ENCODE peak calls at places on chromosomes 16 and 17, in eight cellular contexts. W, O, A, D, L, B, E and K are unnamed samples.
A peak's percentile ranks its signal among the peaks of the same experiment; 100 is the strongest.

GRCh38 chr17:68509151-68510057 is 2.8 kb upstream of the PRKAR1A start:
- DNase-seq in W (no peak), L (no peak), A (peak; percentile 87), O (peak; percentile 14), B (no peak), E (no peak), D (no peak), K (peak; percentile 47)

GRCh38 chr17:77840156-77840555 is 118.3 kb upstream of the TNRC6C start:
- DNase-seq in D (no peak), B (no peak), A (no peak), E (no peak), O (no peak), W (no peak), L (no peak), K (no peak)

GRCh38 chr16:53176434-53176833 is 121.6 kb downstream of the CHD9 start:
- DNase-seq in B (no peak), E (no peak), A (no peak), W (no peak), D (no peak), O (no peak), L (no peak), K (no peak)

GRCh38 chr17:18185391-18185790 is 1.8 kb downstream of the ALKBH5 start:
- DNase-seq in B (no peak), O (peak; percentile 38), A (peak; percentile 16), E (peak; percentile 37), D (peak; percentile 55), L (no peak), W (peak; percentile 64), K (no peak)

GRCh38 chr17:50051082-50051576 is 4.8 kb upstream of the ITGA3 start:
- DNase-seq in A (no peak), E (no peak), D (no peak), L (peak; percentile 96), W (peak; percentile 86), B (no peak), O (peak; percentile 100), K (peak; percentile 15)

GRCh38 chr17:29682987-29683386 is 60.3 kb upstream of the CORO6 start:
- DNase-seq in L (no peak), O (no peak), W (no peak), D (peak; percentile 72), E (peak; percentile 64), A (no peak), B (peak; percentile 17), K (no peak)

GRCh38 chr16:25978227-25978626 is 286.5 kb downstream of the HS3ST4 start:
- DNase-seq in D (no peak), O (no peak), L (no peak), B (no peak), E (no peak), W (no peak), A (no peak), K (no peak)

GRCh38 chr16:67349172-67349571 is 22.6 kb downstream of the LRRC36 start:
- DNase-seq in O (peak; percentile 61), A (peak; percentile 67), W (peak; percentile 60), L (peak; percentile 48), D (no peak), E (peak; percentile 48), B (peak; percentile 33), K (peak; percentile 38)

GRCh38 chr17:4902540-4902939 is 358 bp downstream of the CHRNE start:
- DNase-seq in W (no peak), E (no peak), D (no peak), L (no peak), B (peak; percentile 8), A (no peak), O (no peak), K (no peak)

GRCh38 chr16:77063617-77064016 is 127.4 kb upstream of the MON1B start:
- DNase-seq in D (peak; percentile 26), W (no peak), E (no peak), O (no peak), A (no peak), L (no peak), B (no peak), K (no peak)

GRCh38 chr17:57288753-57289121 is 32.4 kb downstream of the MSI2 start:
- DNase-seq in O (no peak), W (peak; percentile 4), E (no peak), L (no peak), D (no peak), B (no peak), A (no peak), K (no peak)

GRCh38 chr16:8788578-8789172 is 8.8 kb downstream of the TMEM186 start:
- DNase-seq in W (no peak), L (no peak), A (no peak), O (no peak), D (no peak), B (no peak), E (no peak), K (no peak)

GRCh38 chr17:76137351-76138233 is 3.5 kb downstream of the FOXJ1 start:
- DNase-seq in E (peak; percentile 30), B (peak; percentile 51), O (no peak), W (no peak), L (no peak), A (no peak), D (peak; percentile 65), K (no peak)

GRCh38 chr16:90057738-90058173 is 19.4 kb downstream of the PRDM7 start:
- DNase-seq in D (no peak), A (no peak), L (peak; percentile 28), W (peak; percentile 84), O (peak; percentile 26), E (no peak), B (no peak), K (no peak)

GRCh38 chr17:45131616-45132301 is 556 bp downstream of the PLCD3 start:
- DNase-seq in W (peak; percentile 56), A (peak; percentile 63), O (peak; percentile 59), L (no peak), E (peak; percentile 86), B (peak; percentile 87), D (peak; percentile 82), K (no peak)

GRCh38 chr16:2019500-2019899 is at the start of gene NPW:
- DNase-seq in A (peak; percentile 16), B (peak; percentile 68), L (no peak), D (peak; percentile 56), O (no peak), W (peak; percentile 23), E (peak; percentile 68), K (no peak)

GRCh38 chr17:33012522-33013033 is 20.9 kb downstream of the SPACA3 start:
- DNase-seq in A (no peak), O (peak; percentile 85), W (peak; percentile 97), B (no peak), E (no peak), L (no peak), D (no peak), K (no peak)

GRCh38 chr17:47203984-47204721 is 5.0 kb upstream of the MYL4 start:
- DNase-seq in A (peak; percentile 87), E (no peak), B (no peak), O (no peak), D (no peak), L (no peak), W (peak; percentile 83), K (peak; percentile 53)

GRCh38 chr17:50414808-50415207 is 11.2 kb upstream of the ACSF2 start:
- DNase-seq in E (no peak), A (no peak), O (peak; percentile 68), W (peak; percentile 8), B (no peak), D (no peak), L (no peak), K (no peak)

DNA sequence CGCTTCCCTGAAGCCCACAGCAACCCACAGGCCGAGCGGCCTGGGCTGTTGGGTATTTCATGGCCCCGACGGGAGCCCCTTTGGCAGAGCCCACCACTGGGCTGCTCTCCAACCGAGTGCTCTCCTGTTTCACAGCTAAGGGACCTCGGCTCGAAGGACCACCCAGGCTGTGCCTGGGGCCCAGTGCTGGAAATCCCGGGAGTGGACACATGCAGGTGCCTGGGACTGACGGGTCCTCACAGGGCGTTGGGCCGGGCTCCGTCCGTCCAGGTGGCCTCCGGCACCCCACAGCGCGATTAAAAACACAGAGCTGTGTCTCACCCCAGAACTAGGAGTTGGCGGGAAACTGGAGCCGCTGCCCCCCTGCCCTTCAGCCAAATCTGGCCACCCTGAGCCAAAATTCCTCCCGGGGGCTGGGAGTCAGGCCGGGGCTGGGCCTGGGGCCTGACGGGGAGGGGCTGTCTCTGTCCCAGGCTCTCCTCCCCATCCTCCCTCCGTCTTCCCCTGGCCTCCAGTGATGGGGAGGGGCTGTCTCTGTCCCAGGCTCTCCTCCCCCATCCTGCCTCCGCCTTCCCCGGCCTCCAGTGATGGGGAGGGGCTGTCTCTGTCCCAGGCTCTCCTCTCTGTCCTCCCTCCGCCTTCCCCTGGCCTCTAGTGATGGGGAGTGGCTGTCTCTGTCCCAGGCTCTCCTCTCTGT is 14.1 kb downstream of the UTS2R start:
- DNase-seq in O (no peak), W (no peak), B (no peak), D (peak; percentile 65), L (no peak), A (no peak), E (no peak), K (no peak)
- H3K27ac ChIP-seq in O (no peak overlapping the region), W (no peak overlapping the region), B (no peak overlapping the region), D (no peak overlapping the region), L (no peak overlapping the region), A (no peak overlapping the region), E (no peak overlapping the region), K (no peak overlapping the region)

DNA sequence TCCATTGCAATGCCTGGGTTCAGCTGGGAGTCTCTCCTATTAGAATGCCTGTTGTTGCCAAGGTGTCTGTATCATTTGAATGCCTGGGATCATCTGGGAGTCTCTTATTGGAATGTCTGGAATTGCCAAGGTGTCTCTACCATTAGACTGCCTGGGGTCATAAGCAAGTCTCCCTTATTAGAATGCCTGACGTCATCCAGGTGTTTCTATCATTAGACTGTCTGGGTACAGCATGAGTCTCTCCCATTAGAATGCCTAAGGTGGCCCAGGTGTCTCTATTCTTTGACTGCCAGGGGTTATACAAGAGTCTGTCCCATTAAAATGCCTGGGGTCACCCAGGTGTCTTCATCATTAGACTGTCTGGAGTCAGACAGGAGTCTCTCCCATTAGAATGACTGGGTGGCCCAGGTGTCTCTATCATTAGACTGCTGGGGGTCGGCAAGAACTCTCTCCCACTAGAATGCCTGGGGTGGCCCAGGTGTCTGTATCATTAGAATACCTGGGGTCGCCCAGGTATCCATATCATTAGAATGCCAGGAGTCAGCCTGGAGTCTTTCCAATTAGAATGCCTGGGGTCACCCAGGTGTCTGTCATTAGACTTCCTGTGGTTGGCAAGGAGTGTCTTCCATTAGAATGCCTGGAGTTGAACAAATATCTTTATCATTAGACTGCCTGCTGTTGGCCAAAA is 2274.0 kb downstream of the TP53TG3F start:
- DNase-seq in A (no peak), W (no peak), L (no peak), B (no peak), E (no peak), O (no peak), D (no peak), K (no peak)
- TF ChIP-seq EZH2phosphoT487 in A (no peak), W (no peak), L (no peak), B (no peak), E (no peak), O (no peak), D (no peak), K (no peak)

GRCh38 chr17:64336760-64337413 is 53.8 kb downstream of the PECAM1 start:
- DNase-seq in L (no peak), O (no peak), A (peak; percentile 19), D (no peak), B (no peak), W (no peak), E (peak; percentile 55), K (no peak)
- H3K27ac ChIP-seq in L (no peak overlapping the region), O (peak overlapping the region; percentile 6), A (no peak overlapping the region), D (no peak overlapping the region), B (no peak overlapping the region), W (no peak overlapping the region), E (no peak overlapping the region), K (no peak overlapping the region)

GRCh38 chr16:31869511-31870201 is 4.0 kb upstream of the ZNF267 start:
- DNase-seq in B (no peak), W (peak; percentile 93), O (peak; percentile 69), A (peak; percentile 85), L (no peak), E (peak; percentile 17), D (no peak), K (peak; percentile 80)
- TF ChIP-seq EZH2phosphoT487 in B (no peak), W (no peak), O (no peak), A (no peak), L (no peak), E (no peak), D (no peak), K (no peak)

GRCh38 chr17:64502021-64502420 is 4.1 kb downstream of the DDX5 start:
- DNase-seq in E (no peak), A (no peak), D (no peak), O (no peak), W (peak; percentile 20), L (no peak), B (no peak), K (no peak)
- H3K27ac ChIP-seq in E (peak overlapping the region; percentile 23), A (no peak overlapping the region), D (no peak overlapping the region), O (no peak overlapping the region), W (peak overlapping the region; percentile 100), L (no peak overlapping the region), B (peak overlapping the region; percentile 87), K (no peak overlapping the region)